ENCODE peak calls at places on chromosomes 16 and 17, in ten cellular contexts. T is astrocyte of the spinal cord, R is endothelial cell of umbilical vein, L is fibroblast of mammary gland, G is GM20000, O is RWPE1, Q is foreskin fibroblast, Z is choroid plexus epithelial cell, Y is pancreas, S is mucosa of descending colon. M is an unnamed sample.

GRCh38 chr16:4330277-4330882 is 14.5 kb downstream of the GLIS2 start:
- DNase-seq in T (peak; percentile 44), R (peak; percentile 58), L (peak; percentile 68), G (peak; percentile 92), O (no peak), Q (peak; percentile 65), Z (peak; percentile 80), Y (peak; percentile 69), S (peak; percentile 89), M (peak; percentile 71)

GRCh38 chr17:72123964-72124791 is 3.4 kb downstream of the SOX9 start:
- DNase-seq in T (peak; percentile 30), R (no peak), L (no peak), G (no peak), O (no peak), Q (no peak), Z (no peak), Y (no peak), S (peak; percentile 50), M (no peak)

GRCh38 chr17:44112284-44113280 is 10.9 kb downstream of the HDAC5 start:
- DNase-seq in T (no peak), R (no peak), L (no peak), G (no peak), O (no peak), Q (no peak), Z (no peak), Y (no peak), S (no peak), M (no peak)

GRCh38 chr17:9890124-9890523 is 14.9 kb downstream of the RCVRN start:
- DNase-seq in T (no peak), R (no peak), L (peak; percentile 34), G (peak; percentile 64), O (peak; percentile 60), Q (no peak), Z (peak; percentile 46), Y (no peak), S (no peak), M (no peak)

GRCh38 chr16:6165330-6165984 is 1067.9 kb upstream of the EEF2KMT start:
- DNase-seq in T (peak; percentile 29), R (no peak), L (no peak), G (no peak), O (peak; percentile 1), Q (no peak), Z (peak; percentile 13), Y (no peak), S (no peak), M (no peak)

GRCh38 chr16:70578035-70578434 is 54.4 kb downstream of the SF3B3 start:
- DNase-seq in T (no peak), R (no peak), L (no peak), G (no peak), O (no peak), Q (no peak), Z (no peak), Y (no peak), S (no peak), M (no peak)

GRCh38 chr17:49223517-49224197 is 6.9 kb downstream of the PHOSPHO1 start:
- DNase-seq in T (no peak), R (no peak), L (peak; percentile 26), G (peak; percentile 81), O (peak; percentile 38), Q (no peak), Z (peak; percentile 45), Y (no peak), S (peak; percentile 84), M (peak; percentile 16)

GRCh38 chr16:70568601-70569217 is 45.1 kb downstream of the SF3B3 start:
- DNase-seq in T (peak; percentile 32), R (no peak), L (no peak), G (no peak), O (no peak), Q (no peak), Z (peak; percentile 66), Y (no peak), S (no peak), M (peak; percentile 49)

GRCh38 chr17:49616086-49616485 is 40.4 kb downstream of the NXPH3 start:
- DNase-seq in T (no peak), R (no peak), L (peak; percentile 22), G (no peak), O (peak; percentile 3), Q (no peak), Z (peak; percentile 26), Y (no peak), S (no peak), M (peak; percentile 32)

GRCh38 chr16:56305956-56306565 is 114.8 kb downstream of the GNAO1 start:
- DNase-seq in T (no peak), R (peak; percentile 6), L (no peak), G (no peak), O (no peak), Q (no peak), Z (no peak), Y (no peak), S (no peak), M (no peak)

GRCh38 chr17:76382803-76383644 is 1.4 kb upstream of the SPHK1 start:
- DNase-seq in T (peak; percentile 69), R (peak; percentile 74), L (peak; percentile 68), G (peak; percentile 92), O (peak; percentile 87), Q (peak; percentile 56), Z (peak; percentile 71), Y (peak; percentile 58), S (peak; percentile 77), M (peak; percentile 63)

GRCh38 chr17:77266891-77267341 is 126.1 kb downstream of the SEC14L1 start:
- DNase-seq in T (no peak), R (no peak), L (no peak), G (peak; percentile 56), O (no peak), Q (no peak), Z (no peak), Y (no peak), S (no peak), M (no peak)

GRCh38 chr17:50443492-50444051 is 17.6 kb downstream of the ACSF2 start:
- DNase-seq in T (no peak), R (no peak), L (no peak), G (no peak), O (no peak), Q (no peak), Z (peak; percentile 43), Y (no peak), S (peak; percentile 70), M (peak; percentile 66)

GRCh38 chr17:33112763-33113162 is 121.1 kb downstream of the SPACA3 start:
- DNase-seq in T (peak; percentile 3), R (no peak), L (peak; percentile 69), G (no peak), O (peak; percentile 97), Q (peak; percentile 8), Z (no peak), Y (no peak), S (no peak), M (peak; percentile 46)

DNA sequence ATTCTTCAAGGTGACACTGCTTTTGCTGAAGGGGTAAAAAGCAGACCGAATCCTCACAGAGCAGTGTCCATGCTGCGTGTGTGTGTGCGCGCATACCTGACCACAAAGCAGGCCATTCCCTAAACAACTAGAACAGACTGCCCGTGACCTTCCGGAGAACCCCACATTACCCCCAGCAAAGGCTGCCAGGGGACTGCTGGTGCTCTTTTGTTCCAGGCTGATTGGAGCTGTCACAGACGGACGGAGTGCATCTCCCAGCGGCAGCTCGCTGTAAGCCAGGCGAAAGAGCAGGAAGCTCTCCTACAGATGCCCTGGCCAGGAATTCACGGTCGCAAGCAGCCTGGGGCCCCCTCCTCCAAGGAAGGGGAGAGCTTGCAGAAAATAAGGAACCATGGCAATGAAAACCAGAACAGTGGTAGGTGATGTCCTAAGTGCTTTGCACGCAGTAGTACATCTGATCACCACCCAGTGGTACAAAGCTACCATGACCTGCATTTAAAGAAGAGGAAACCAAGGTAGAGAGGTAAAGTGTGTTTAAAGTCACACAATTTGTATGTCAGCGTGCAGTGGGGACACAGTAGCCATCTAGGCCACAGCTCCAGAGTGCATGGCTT is 153.4 kb upstream of the DYNLRB2 start:
- DNase-seq in T (peak; percentile 1), R (no peak), L (no peak), G (no peak), O (no peak), Q (no peak), Z (peak; percentile 7), Y (no peak), S (no peak), M (no peak)
- TF ChIP-seq CTCF in T (peak; percentile 28), R (no peak), L (no peak), G (no peak), O (no peak), Q (no peak), Z (peak; percentile 32), Y (no peak), S (no peak), M (no peak)

GRCh38 chr16:85861095-85861825 is 37.7 kb upstream of the IRF8 start:
- DNase-seq in T (no peak), R (no peak), L (no peak), G (no peak), O (no peak), Q (no peak), Z (no peak), Y (no peak), S (no peak), M (no peak)
- TF ChIP-seq CTCF in T (no peak), R (no peak), L (no peak), G (no peak), O (no peak), Q (no peak), Z (no peak), Y (no peak), S (no peak), M (no peak)

GRCh38 chr17:7579839-7580630 is 597 bp downstream of the CD68 start:
- DNase-seq in T (no peak), R (no peak), L (no peak), G (no peak), O (no peak), Q (no peak), Z (no peak), Y (no peak), S (no peak), M (no peak)

GRCh38 chr17:7586673-7587419 is 3.0 kb downstream of the SOX15 start:
- DNase-seq in T (no peak), R (no peak), L (no peak), G (no peak), O (no peak), Q (no peak), Z (no peak), Y (no peak), S (peak; percentile 62), M (no peak)

GRCh38 chr17:7580631-7581554 is 1.5 kb downstream of the CD68 start:
- DNase-seq in T (no peak), R (no peak), L (no peak), G (peak; percentile 5), O (no peak), Q (no peak), Z (no peak), Y (no peak), S (no peak), M (no peak)

GRCh38 chr17:7582401-7583252 is 1.0 kb upstream of the MPDU1 start:
- DNase-seq in T (no peak), R (no peak), L (no peak), G (no peak), O (no peak), Q (no peak), Z (no peak), Y (no peak), S (no peak), M (no peak)

GRCh38 chr17:7583253-7584109 is at the start of gene MPDU1:
- DNase-seq in T (peak; percentile 98), R (peak; percentile 98), L (peak; percentile 99), G (peak; percentile 94), O (peak; percentile 88), Q (peak; percentile 97), Z (peak; percentile 98), Y (peak; percentile 97), S (peak; percentile 97), M (peak; percentile 98)
- TF ChIP-seq CTCF in T (no peak), R (no peak), L (no peak), G (no peak), O (no peak), Q (no peak), Z (no peak), Y (no peak), S (no peak), M (no peak)

GRCh38 chr16:80300456-80300855 is 240.3 kb upstream of the DYNLRB2 start:
- DNase-seq in T (no peak), R (no peak), L (no peak), G (no peak), O (no peak), Q (no peak), Z (no peak), Y (no peak), S (no peak), M (no peak)
- TF ChIP-seq CTCF in T (no peak), R (no peak), L (no peak), G (no peak), O (no peak), Q (no peak), Z (no peak), Y (no peak), S (no peak), M (no peak)

M was measured in fibroblast of the aortic adventitia.